ENCODE peak calls at places on chromosomes 12 and 14, in nine cellular contexts. D, B, T, J, K, N, R, S and E are unnamed samples.

GRCh38 chr14:55332654-55333570 is 61.7 kb downstream of the FBXO34 start:
- DNase-seq in S (no peak), N (no peak), T (peak), J (no peak), K (no peak), B (no peak), D (no peak), R (no peak), E (no peak)

GRCh38 chr14:32414808-32415255 is 85.7 kb downstream of the AKAP6 start:
- DNase-seq in B (no peak), K (no peak), T (no peak), J (peak), S (no peak), R (peak), N (no peak), D (no peak), E (no peak)

GRCh38 chr12:104736307-104736706 is 221.8 kb downstream of the SLC41A2 start:
- DNase-seq in N (no peak), R (peak), K (no peak), B (no peak), J (peak), T (no peak), D (no peak), S (no peak), E (no peak)

GRCh38 chr12:129773170-129773493 is 130.7 kb downstream of the TMEM132D start:
- DNase-seq in B (no peak), N (no peak), D (no peak), J (no peak), K (no peak), R (no peak), S (no peak), T (no peak), E (no peak)

GRCh38 chr14:29892327-29892726 is 35.3 kb downstream of the PRKD1 start:
- DNase-seq in T (peak), B (no peak), N (no peak), K (no peak), J (no peak), R (no peak), D (no peak), S (no peak), E (no peak)

GRCh38 chr12:54229624-54230212 is 40.9 kb upstream of the SMUG1 start:
- DNase-seq in N (no peak), R (peak), T (peak), S (no peak), D (no peak), B (no peak), J (peak), K (no peak), E (no peak)

GRCh38 chr14:101225116-101225728 is 321.7 kb upstream of the RTL1 start:
- DNase-seq in K (no peak), T (no peak), J (no peak), B (no peak), D (no peak), N (no peak), S (no peak), R (no peak), E (no peak)

GRCh38 chr14:20628063-20628854 is 13.2 kb downstream of the OR6S1 start:
- DNase-seq in R (no peak), N (no peak), D (no peak), K (no peak), T (no peak), S (no peak), B (no peak), J (no peak), E (no peak)

GRCh38 chr12:103354403-103354802 is 141.4 kb downstream of the C12orf42 start:
- DNase-seq in D (no peak), K (no peak), J (no peak), S (no peak), B (no peak), T (no peak), R (no peak), N (no peak), E (no peak)

GRCh38 chr12:120234643-120235368 is 30.7 kb downstream of the PXN start:
- DNase-seq in B (no peak), N (no peak), R (peak), S (no peak), T (peak), D (peak), J (peak), K (no peak), E (peak)

GRCh38 chr14:52299692-52300278 is 14.3 kb upstream of the PTGER2 start:
- DNase-seq in B (peak), S (no peak), N (no peak), R (peak), K (peak), D (no peak), J (peak), T (peak), E (peak)

GRCh38 chr12:94289551-94290312 is 141.4 kb downstream of the PLXNC1 start:
- DNase-seq in T (peak), D (peak), K (no peak), R (peak), N (no peak), B (no peak), J (peak), S (no peak), E (no peak)

GRCh38 chr12:122917508-122918227 is 21.7 kb upstream of the VPS37B start:
- DNase-seq in S (no peak), B (no peak), K (no peak), N (no peak), T (peak), J (peak), D (peak), R (peak), E (no peak)

GRCh38 chr12:12720637-12721250 is 3.6 kb downstream of the CDKN1B start:
- DNase-seq in D (no peak), B (peak), K (no peak), N (no peak), S (no peak), R (no peak), J (no peak), T (peak), E (no peak)

GRCh38 chr12:31702047-31702446 is 26.8 kb downstream of the AMN1 start:
- DNase-seq in R (no peak), J (peak), D (no peak), N (no peak), B (no peak), T (peak), K (no peak), S (no peak), E (no peak)

GRCh38 chr12:119229837-119230236 is 51.1 kb downstream of the HSPB8 start:
- DNase-seq in T (peak), R (no peak), J (no peak), D (no peak), S (no peak), K (no peak), B (no peak), N (no peak), E (no peak)

GRCh38 chr14:101604935-101605767 is 43.9 kb downstream of the DIO3 start:
- DNase-seq in T (peak), J (no peak), K (no peak), R (no peak), S (no peak), B (no peak), N (no peak), D (no peak), E (no peak)

GRCh38 chr12:79402626-79403025 is 288.1 kb downstream of the PAWR start:
- DNase-seq in B (no peak), D (no peak), T (no peak), N (no peak), R (no peak), S (no peak), J (peak), K (no peak), E (no peak)

GRCh38 chr12:131862084-131862441 is 32.4 kb upstream of the ULK1 start:
- DNase-seq in S (no peak), R (no peak), D (no peak), J (no peak), N (no peak), K (no peak), B (no peak), T (no peak), E (no peak)

GRCh38 chr12:113072136-113072535 is 15.6 kb downstream of the DTX1 start:
- DNase-seq in T (no peak), N (no peak), D (no peak), R (no peak), S (no peak), K (no peak), J (peak), B (no peak), E (no peak)

GRCh38 chr14:54806616-54807015 is 96.0 kb downstream of the GCH1 start:
- DNase-seq in S (no peak), N (no peak), T (no peak), K (no peak), J (no peak), R (no peak), B (no peak), D (no peak), E (no peak)

GRCh38 chr14:36626150-36626549 is 35.5 kb upstream of the PAX9 start:
- DNase-seq in R (no peak), T (no peak), J (no peak), D (no peak), K (peak), N (no peak), B (no peak), S (no peak), E (no peak)

GRCh38 chr14:70358631-70359030 is 852 bp downstream of the COX16 start:
- DNase-seq in B (no peak), D (no peak), R (no peak), N (no peak), S (no peak), K (no peak), J (peak), T (peak), E (no peak)

GRCh38 chr12:121822393-121823100 is 18.7 kb downstream of the SETD1B start:
- DNase-seq in S (no peak), B (no peak), T (no peak), D (peak), N (no peak), K (no peak), R (no peak), J (no peak), E (no peak)